ENCODE peak calls at places on chromosomes 4 and X, in five cellular contexts. A, L, X, W and B are unnamed samples.

GRCh38 chr4:1535926-1536578 is 129.8 kb upstream of the NKX1-1 start:
- DNase-seq in X (no peak), W (no peak), L (no peak), A (no peak), B (peak)

GRCh38 chr4:60314367-60314766 is 885.8 kb upstream of the ADGRL3 start:
- DNase-seq in L (no peak), W (no peak), A (no peak), X (no peak), B (no peak)

GRCh38 chr4:175791221-175791620 is 20.8 kb downstream of the GPM6A start:
- DNase-seq in W (no peak), A (no peak), L (no peak), X (no peak), B (no peak)

GRCh38 chrX:70808942-70809940 is 99.3 kb downstream of the TEX11 start:
- DNase-seq in W (no peak), A (no peak), X (no peak), L (no peak), B (no peak)

GRCh38 chr4:183987529-183987946 is 82.4 kb downstream of the STOX2 start:
- DNase-seq in X (peak), W (peak), L (peak), A (no peak), B (no peak)

GRCh38 chrX:40111868-40112267 is 14.1 kb upstream of the BCOR start:
- DNase-seq in A (no peak), L (no peak), X (no peak), W (no peak), B (no peak)

GRCh38 chr4:1500966-1501753 is 94.9 kb upstream of the NKX1-1 start:
- DNase-seq in A (no peak), L (no peak), W (no peak), X (no peak), B (no peak)

GRCh38 chrX:18893536-18893935 is 90.4 kb downstream of the PHKA2 start:
- DNase-seq in L (no peak), A (no peak), X (no peak), W (no peak), B (no peak)

GRCh38 chrX:114582698-114583395 is 1.0 kb upstream of the HTR2C start:
- DNase-seq in X (no peak), A (no peak), W (no peak), L (no peak), B (peak)

GRCh38 chrX:100731441-100732281 is at the start of gene SYTL4:
- DNase-seq in A (peak), X (peak), W (peak), L (peak), B (peak)

DNA sequence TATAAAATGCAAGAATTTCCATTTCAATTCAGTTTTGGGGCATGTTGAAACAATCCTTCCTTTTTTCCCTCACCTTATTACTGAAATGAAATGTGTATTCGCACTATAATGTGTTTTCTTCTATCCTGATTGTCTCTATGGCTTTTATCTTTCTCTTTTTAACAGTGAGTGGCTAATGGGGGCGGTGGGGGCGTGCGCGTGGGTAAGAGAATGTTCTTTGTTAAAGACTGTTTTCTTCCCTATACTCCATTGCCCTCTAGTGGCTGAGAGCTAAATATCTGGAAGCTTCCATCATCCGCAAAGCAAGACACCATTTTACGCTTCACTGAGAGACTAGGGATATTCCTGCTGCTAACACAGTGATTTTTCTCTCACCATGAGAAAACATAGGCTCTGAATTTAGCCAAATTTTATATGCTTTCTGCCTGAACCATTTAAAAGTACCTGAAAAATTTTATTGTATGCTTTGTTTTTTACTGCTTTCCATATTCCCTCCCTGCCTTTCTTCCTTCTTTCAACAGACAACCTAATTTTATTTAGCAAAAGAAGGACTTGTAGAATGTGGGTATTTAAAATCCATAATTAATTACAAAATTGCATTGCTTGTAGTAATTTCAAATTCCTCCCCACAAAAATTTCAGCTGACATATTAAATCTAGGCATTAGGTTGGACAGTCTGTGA is 194.0 kb downstream of the GASK1B start:
- DNase-seq in L (peak), X (peak), A (peak), W (peak), B (peak)
- TF ChIP-seq CTCF in L (peak), X (peak), A (peak), W (peak), B (peak)

GRCh38 chr4:39464886-39465501 is 6.1 kb downstream of the LIAS start:
- DNase-seq in X (peak), A (no peak), W (no peak), L (no peak), B (no peak)
- TF ChIP-seq CTCF in X (peak), A (no peak), W (no peak), L (no peak), B (no peak)

GRCh38 chr4:87270144-87270543 is 49.7 kb upstream of the KLHL8 start:
- DNase-seq in X (peak), A (no peak), L (no peak), W (no peak), B (no peak)
- TF ChIP-seq CTCF in X (peak), A (peak), L (peak), W (peak), B (no peak)

DNA sequence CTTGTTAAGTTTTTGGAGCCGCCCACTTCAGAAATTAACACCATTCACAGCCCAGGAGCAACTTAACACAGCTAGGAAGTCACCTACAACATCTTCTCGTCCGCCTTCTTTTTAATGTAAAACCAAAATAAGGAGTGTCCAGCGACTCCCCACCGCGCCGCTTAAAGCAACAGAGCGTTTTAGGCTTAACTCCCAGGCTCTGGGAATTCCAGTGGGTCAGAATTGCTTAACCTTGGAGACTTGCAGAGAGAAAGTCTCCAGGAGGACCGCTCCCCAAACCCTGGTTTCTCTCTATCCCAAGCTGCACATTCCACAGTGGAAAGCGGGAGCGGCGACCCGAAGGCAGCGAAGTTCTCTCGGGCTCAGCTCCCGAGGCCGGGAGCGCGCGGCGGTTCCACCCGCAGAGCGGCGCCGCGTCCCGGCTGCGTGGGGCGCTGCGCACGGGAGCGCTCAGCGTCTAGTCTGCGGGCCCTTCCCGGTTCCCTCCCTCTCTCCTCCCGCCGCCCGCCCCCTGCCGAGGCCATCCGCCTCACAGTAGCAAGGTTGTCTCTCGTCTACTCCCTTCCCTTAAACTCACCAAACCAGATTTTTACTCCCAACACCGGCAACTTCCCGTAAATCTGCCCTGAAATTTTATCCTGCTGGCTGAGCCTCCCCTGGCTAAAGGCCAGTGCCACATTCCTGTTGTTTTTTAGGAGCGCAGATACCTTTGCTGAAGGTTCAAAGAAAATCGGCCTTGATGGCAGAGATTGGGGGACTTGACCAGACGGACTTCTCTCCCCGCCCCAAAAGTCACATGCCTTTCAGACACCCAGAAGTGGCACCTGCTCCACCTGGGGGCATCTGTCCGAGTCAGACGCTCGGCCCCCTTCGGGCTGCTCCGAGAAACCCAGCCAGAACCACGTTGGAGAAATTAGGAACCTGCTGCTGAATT is at the start of gene RBM47:
- DNase-seq in W (peak), X (peak), L (peak), A (peak), B (peak)
- TF ChIP-seq CTCF in W (no peak), X (peak), L (peak), A (peak), B (no peak)

DNA sequence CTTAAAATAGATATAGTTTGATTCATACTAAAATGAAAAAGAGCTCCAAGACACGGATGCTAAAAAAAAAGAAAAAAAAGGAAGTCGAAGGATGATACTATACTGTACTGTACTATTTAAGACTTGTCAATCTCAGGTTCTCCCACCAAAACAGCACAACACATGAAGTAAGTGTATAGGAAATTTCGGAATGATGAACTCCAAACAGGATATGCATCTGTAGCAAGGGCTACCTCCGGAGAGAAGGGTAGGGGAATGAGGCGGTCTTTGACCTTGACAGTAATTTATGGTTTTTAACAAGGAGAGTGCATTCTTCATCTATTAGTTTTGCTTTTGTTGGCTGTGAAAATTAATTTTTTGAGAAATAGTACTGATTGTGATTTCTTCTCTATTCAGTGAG is 541 bp upstream of the FIP1L1 start:
- DNase-seq in L (no peak), W (no peak), A (no peak), X (no peak), B (no peak)
- TF ChIP-seq CTCF in L (no peak), W (no peak), A (no peak), X (no peak), B (no peak)

DNA sequence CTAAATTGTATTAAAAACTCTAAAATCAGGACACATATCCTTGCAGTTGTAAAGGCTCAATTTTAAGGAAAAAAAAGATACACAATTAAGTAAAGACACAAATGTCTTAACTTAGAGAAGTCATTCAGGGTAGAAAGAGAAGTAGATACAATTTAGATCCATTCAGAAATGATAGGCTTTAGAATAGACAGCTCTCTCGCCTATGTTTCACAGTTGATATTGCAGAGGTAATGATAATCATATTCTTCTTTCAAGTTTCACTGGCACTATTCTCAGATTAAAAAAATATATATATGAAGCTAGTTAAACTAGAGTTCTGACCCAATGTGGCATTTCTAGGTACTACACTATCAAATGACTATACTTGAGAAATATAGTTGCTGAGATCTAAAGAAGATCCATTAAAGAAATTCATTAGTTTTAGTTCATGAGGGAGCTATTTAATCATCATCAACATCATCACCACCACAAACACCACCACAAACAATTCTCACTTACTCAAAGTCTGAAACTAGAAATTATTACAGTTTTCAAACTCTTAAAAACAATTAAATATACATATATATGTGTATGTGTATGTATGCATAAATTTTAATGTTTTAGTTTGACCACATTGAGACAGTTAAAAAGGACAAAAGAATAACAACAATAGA is 93.1 kb downstream of the ANTXR2 start:
- DNase-seq in X (no peak), L (no peak), A (no peak), W (no peak), B (no peak)
- TF ChIP-seq CTCF in X (no peak), L (no peak), A (no peak), W (no peak), B (no peak)

DNA sequence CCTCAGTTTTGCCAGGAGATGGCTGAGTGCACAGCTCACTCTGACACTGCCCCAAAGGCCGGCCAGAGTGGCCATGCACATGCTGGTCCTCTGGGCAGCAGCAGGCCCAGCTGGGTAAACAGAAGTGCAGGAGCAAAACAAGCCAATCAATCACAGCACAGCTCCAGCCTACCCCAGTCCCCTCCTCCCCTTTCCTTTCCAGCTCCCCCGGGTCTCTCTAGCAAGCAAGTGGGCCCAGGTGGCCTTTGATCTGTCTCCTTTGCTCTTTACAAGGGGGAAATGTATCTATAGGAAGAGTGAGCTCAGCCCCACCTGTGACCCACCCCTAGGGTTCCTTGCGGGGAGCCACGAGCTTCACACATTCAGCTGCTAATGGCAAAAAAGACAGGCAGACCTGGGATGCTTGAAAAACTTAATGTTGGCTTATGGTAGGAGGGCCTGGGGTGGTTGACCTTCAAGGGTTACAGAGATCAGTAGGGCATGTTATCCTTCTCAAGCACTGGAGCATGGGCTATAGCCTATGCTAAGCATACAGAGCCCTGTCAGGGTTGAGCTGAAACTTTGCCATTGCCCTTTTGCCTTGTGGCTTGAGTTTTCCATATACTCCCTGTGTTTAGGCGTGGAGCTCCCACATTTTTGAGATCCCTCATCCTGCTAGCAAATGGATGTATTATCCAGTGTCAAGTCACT is 57.8 kb upstream of the PLAC1 start:
- DNase-seq in W (no peak), A (no peak), L (no peak), X (no peak), B (peak)
- TF ChIP-seq CTCF in W (no peak), A (no peak), L (no peak), X (no peak), B (no peak)

GRCh38 chr4:75935628-75936027 is 5.2 kb downstream of the NAAA start:
- DNase-seq in W (no peak), L (no peak), A (no peak), X (no peak), B (no peak)

GRCh38 chr4:75939890-75940691 is 722 bp downstream of the NAAA start:
- DNase-seq in L (peak), X (peak), A (peak), W (peak), B (peak)

GRCh38 chr4:75940692-75941253 is at the start of gene NAAA:
- DNase-seq in L (peak), A (peak), X (peak), W (peak), B (peak)
- TF ChIP-seq CTCF in L (peak), A (no peak), X (no peak), W (peak), B (no peak)